ENCODE peak calls at places on chromosomes 1 and 21, in eight cellular contexts. H is prostate gland, R is endothelial cell of umbilical vein, G is H1, M is suprapubic skin, P is GM23338, C is HCT116, T is spleen. Z is an unnamed sample. For H3K4me1, the result is how much of the 10 kb centered on the place peaks cover.

GRCh38 chr1:245822997-245823396 is 668.2 kb downstream of the KIF26B start:
- DNase-seq in H (no peak), R (no peak), G (no peak), M (no peak), P (no peak), C (no peak), T (no peak), Z (no peak)

GRCh38 chr1:24386241-24386640 is 27.3 kb downstream of the STPG1 start:
- DNase-seq in H (no peak), R (no peak), G (peak), M (no peak), P (no peak), C (no peak), T (no peak), Z (peak)

GRCh38 chr1:110554871-110555801 is 36.2 kb upstream of the KCNA10 start:
- DNase-seq in H (peak), R (peak), G (peak), M (no peak), P (peak), C (no peak), T (peak), Z (no peak)

GRCh38 chr1:183198463-183198862 is 12.4 kb downstream of the LAMC2 start:
- DNase-seq in H (peak), R (no peak), G (no peak), M (no peak), P (no peak), C (no peak), T (no peak), Z (no peak)

GRCh38 chr1:201666645-201667044 is 127.7 kb downstream of the NAV1 start:
- DNase-seq in H (no peak), R (no peak), G (no peak), M (no peak), P (no peak), C (no peak), T (no peak), Z (no peak)

GRCh38 chr1:204112876-204113730 is 38.7 kb downstream of the ETNK2 start:
- DNase-seq in H (no peak), R (no peak), G (no peak), M (no peak), P (no peak), C (no peak), T (no peak), Z (no peak)

GRCh38 chr1:11882814-11883538 is 24.2 kb upstream of the NPPB start:
- DNase-seq in H (no peak), R (no peak), G (no peak), M (no peak), P (peak), C (no peak), T (no peak), Z (no peak)

GRCh38 chr1:174222166-174222949 is 63.0 kb downstream of the RABGAP1L start:
- DNase-seq in H (no peak), R (no peak), G (no peak), M (no peak), P (no peak), C (no peak), T (no peak), Z (no peak)

GRCh38 chr1:36585760-36586072 is 103.0 kb upstream of the CSF3R start:
- DNase-seq in H (no peak), R (no peak), G (no peak), M (no peak), P (no peak), C (no peak), T (no peak), Z (no peak)

GRCh38 chr1:53860967-53861411 is 22.9 kb upstream of the NDC1 start:
- DNase-seq in H (no peak), R (peak), G (peak), M (no peak), P (peak), C (peak), T (no peak), Z (no peak)

GRCh38 chr1:30507391-30508174 is 215.8 kb downstream of the MATN1 start:
- DNase-seq in H (no peak), R (no peak), G (peak), M (no peak), P (no peak), C (no peak), T (no peak), Z (no peak)

GRCh38 chr1:6491480-6491962 is at the start of gene PLEKHG5:
- DNase-seq in H (no peak), R (peak), G (no peak), M (no peak), P (no peak), C (peak), T (no peak), Z (no peak)

GRCh38 chr1:106022312-106022902 is 1034.1 kb upstream of the PRMT6 start:
- DNase-seq in H (no peak), R (no peak), G (no peak), M (no peak), P (peak), C (no peak), T (no peak), Z (no peak)

GRCh38 chr21:39387461-39388037 is 38.7 kb upstream of the HMGN1 start:
- DNase-seq in H (peak), R (peak), G (peak), M (peak), P (peak), C (peak), T (peak), Z (peak)

GRCh38 chr1:77030401-77031100 is 163.3 kb downstream of the ST6GALNAC5 start:
- DNase-seq in H (no peak), R (no peak), G (no peak), M (no peak), P (no peak), C (no peak), T (no peak), Z (no peak)

GRCh38 chr1:198741744-198742143 is 102.9 kb downstream of the PTPRC start:
- DNase-seq in H (no peak), R (no peak), G (no peak), M (no peak), P (peak), C (no peak), T (no peak), Z (no peak)

GRCh38 chr1:86993269-86993985 is 79.0 kb downstream of the HS2ST1 start:
- DNase-seq in H (no peak), R (peak), G (no peak), M (no peak), P (no peak), C (no peak), T (no peak), Z (no peak)

GRCh38 chr1:237042892-237043576 is 1.1 kb downstream of the RYR2 start:
- DNase-seq in H (no peak), R (no peak), G (peak), M (no peak), P (peak), C (no peak), T (no peak), Z (no peak)

GRCh38 chr1:49190138-49190537 is 413.4 kb upstream of the BEND5 start:
- DNase-seq in H (no peak), R (no peak), G (no peak), M (no peak), P (no peak), C (no peak), T (no peak), Z (no peak)

GRCh38 chr1:229192031-229192430 is 78.9 kb upstream of the RAB4A start:
- DNase-seq in H (no peak), R (no peak), G (no peak), M (no peak), P (no peak), C (no peak), T (no peak), Z (no peak)

GRCh38 chr1:217249857-217250256 is 381.0 kb downstream of the GPATCH2 start:
- DNase-seq in H (no peak), R (no peak), G (no peak), M (no peak), P (no peak), C (no peak), T (no peak), Z (no peak)

GRCh38 chr1:110170726-110171125 is 20.4 kb downstream of the SLC6A17 start:
- DNase-seq in H (no peak), R (no peak), G (no peak), M (no peak), P (no peak), C (no peak), T (no peak), Z (no peak)

GRCh38 chr1:55070291-55070690 is 30.9 kb downstream of the PCSK9 start:
- DNase-seq in H (no peak), R (no peak), G (no peak), M (no peak), P (no peak), C (no peak), T (no peak), Z (no peak)

GRCh38 chr1:82625562-82625961 is 824.8 kb downstream of the ADGRL2 start:
- DNase-seq in H (no peak), R (peak), G (no peak), M (no peak), P (peak), C (no peak), T (no peak), Z (no peak)

GRCh38 chr1:109933856-109934711 is 23.4 kb downstream of the CSF1 start:
- DNase-seq in H (no peak), R (peak), G (no peak), M (no peak), P (no peak), C (no peak), T (no peak), Z (no peak)

GRCh38 chr1:81549588-81550127 is 251.1 kb upstream of the ADGRL2 start:
- DNase-seq in H (no peak), R (peak), G (no peak), M (no peak), P (peak), C (no peak), T (no peak), Z (no peak)

GRCh38 chr21:16193758-16194606 is 464.2 kb downstream of the USP25 start:
- DNase-seq in H (peak), R (peak), G (no peak), M (peak), P (peak), C (no peak), T (no peak), Z (no peak)

GRCh38 chr1:70503358-70503757 is 92.3 kb downstream of the CTH start:
- DNase-seq in H (no peak), R (no peak), G (no peak), M (no peak), P (no peak), C (no peak), T (no peak), Z (no peak)

GRCh38 chr1:22652881-22653316 is at the start of gene C1QB:
- DNase-seq in H (no peak), R (no peak), G (no peak), M (no peak), P (no peak), C (no peak), T (no peak), Z (peak)

GRCh38 chr1:114062646-114063045 is 83.4 kb downstream of the OLFML3 start:
- DNase-seq in H (no peak), R (no peak), G (no peak), M (no peak), P (no peak), C (no peak), T (no peak), Z (no peak)

GRCh38 chr1:3922201-3922725 is 22.2 kb upstream of the C1orf174 start:
- DNase-seq in H (no peak), R (no peak), G (no peak), M (no peak), P (peak), C (no peak), T (no peak), Z (no peak)

GRCh38 chr21:19609611-19610010 is 1206.0 kb upstream of the TMPRSS15 start:
- DNase-seq in H (no peak), R (no peak), G (no peak), M (no peak), P (no peak), C (no peak), T (no peak), Z (no peak)

GRCh38 chr1:39898648-39899603 is 2.8 kb downstream of the MYCL start:
- DNase-seq in H (peak), R (peak), G (peak), M (no peak), P (peak), C (peak), T (no peak), Z (no peak)

GRCh38 chr1:212585210-212585609 is 23.4 kb upstream of the ATF3 start:
- DNase-seq in H (no peak), R (no peak), G (no peak), M (no peak), P (no peak), C (no peak), T (no peak), Z (no peak)

GRCh38 chr1:185432943-185433342 is 115.9 kb upstream of the IVNS1ABP start:
- DNase-seq in H (no peak), R (no peak), G (no peak), M (no peak), P (no peak), C (no peak), T (no peak), Z (no peak)

DNA sequence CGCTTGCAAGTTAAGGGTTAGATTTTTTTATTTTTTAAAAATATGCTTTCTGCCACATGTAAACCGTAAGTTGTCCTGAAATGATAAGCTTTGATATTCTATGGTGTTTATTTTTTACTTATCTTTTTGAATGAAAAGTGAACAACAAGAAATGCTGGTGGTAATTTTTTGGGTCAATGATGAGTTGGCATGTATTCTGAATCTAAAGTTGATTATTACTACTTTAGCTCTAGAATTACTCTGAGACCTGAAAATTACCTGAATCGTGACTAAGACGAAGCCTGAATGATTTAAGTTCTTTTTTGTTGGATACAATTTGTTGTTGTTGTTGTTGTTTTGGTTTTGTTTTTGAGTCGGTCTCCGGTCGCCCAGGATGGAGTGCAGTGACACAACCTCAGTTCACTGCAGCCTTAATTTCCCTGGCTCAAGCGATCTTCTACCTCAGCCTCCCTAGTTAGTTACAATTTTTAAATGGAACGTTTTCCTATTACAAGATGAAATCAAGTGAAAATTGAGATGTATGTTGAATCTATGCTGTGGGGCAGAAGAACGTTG is 922 bp downstream of the RABGGTB start:
- DNase-seq in H (no peak), R (no peak), G (no peak), M (no peak), P (no peak), C (no peak), T (no peak), Z (no peak)
- TF ChIP-seq POLR2AphosphoS5 in H (no peak), R (no peak), G (no peak), M (no peak), P (peak), C (peak), T (no peak), Z (no peak)

GRCh38 chr1:10692401-10693021 is 103.9 kb downstream of the CASZ1 start:
- DNase-seq in H (peak), R (no peak), G (no peak), M (no peak), P (no peak), C (peak), T (peak), Z (no peak)

GRCh38 chr1:10691740-10692125 is 104.7 kb downstream of the CASZ1 start:
- DNase-seq in H (no peak), R (no peak), G (no peak), M (no peak), P (no peak), C (no peak), T (no peak), Z (no peak)

GRCh38 chr1:10690484-10690883 is 106.0 kb downstream of the CASZ1 start:
- DNase-seq in H (no peak), R (no peak), G (no peak), M (no peak), P (no peak), C (no peak), T (no peak), Z (no peak)

GRCh38 chr1:10693152-10693496 is 103.3 kb downstream of the CASZ1 start:
- DNase-seq in H (no peak), R (no peak), G (no peak), M (no peak), P (no peak), C (no peak), T (no peak), Z (no peak)

DNA sequence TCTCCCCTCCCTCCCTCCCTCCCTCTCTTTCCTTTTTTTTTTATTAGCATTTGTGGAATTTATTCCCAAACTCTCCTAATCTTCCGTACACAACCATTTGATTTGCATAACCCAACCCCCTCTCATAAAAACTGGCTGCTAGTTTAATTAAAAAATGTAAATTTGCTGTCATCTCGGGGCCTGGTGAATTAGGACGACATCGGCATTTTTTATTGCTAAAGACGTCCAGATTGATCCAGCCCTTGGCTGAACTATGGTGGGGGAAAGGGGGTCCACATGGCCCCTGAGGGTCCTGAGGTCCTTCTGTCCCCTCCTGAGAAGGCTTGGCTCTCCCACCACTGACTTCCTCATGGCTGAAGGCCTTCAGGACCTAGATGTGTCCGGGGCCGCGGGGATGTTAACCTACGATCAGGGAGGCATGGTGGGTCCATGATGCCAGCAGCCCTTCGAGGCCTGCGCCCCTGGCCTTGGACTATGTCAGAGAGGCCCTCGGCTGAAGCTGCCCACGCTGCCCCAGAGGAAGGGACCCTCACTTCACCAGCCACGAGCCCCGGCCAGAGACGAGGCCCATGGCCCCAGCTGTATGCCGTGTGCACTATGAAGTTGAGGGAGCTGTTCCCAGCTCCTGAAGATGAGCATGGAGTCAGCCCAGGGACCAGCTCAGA is 105.2 kb downstream of the CASZ1 start:
- DNase-seq in H (no peak), R (no peak), G (no peak), M (no peak), P (no peak), C (no peak), T (no peak), Z (no peak)
- H3K4me1 ChIP-seq in H (half or more), R (under half), G (under half), M (half or more), P (under half), C (under half), T (under half), Z (under half)

DNA sequence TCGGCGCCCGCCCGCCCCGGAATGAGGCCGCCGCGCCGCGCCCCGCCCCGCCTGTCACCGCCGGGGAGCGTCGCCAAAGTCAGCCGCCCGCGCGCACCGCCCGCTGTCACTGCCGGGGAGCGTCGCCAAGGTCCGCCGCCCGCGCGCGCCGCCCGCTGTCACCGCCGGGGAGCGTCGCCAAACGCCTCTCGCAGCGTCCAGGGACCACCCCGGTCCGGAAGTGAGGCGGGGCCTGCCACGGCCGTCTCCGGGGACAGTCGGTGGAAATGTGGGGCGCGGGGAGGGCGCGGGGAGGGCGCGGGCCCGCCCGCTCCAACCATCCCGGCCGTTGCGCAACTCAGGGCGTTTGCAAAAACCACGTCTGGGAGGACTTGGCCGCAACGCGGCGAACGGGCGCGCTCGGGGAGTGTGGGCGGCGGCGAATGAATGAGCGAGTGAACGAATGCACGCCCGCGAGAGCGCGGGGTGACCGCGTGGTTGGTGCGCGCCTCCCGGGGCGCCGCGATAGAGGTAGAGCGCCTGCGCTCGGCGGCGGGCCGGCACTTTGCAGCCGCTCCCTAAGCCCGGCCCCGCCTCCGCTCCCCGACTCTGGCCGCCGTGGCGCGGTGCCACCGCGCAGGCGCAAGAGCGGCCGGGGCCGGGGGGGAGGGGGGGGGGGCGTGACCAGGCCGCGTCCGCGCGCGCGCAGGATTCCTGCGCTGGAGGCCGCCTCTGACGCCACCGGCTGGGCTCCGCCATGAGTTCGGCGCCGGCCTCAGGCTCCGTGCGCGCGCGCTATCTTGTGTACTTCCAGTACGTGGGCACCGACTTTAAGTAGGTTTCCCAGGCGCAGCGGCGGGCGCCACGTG is at the start of the genes ACAP3 and PUSL1:
- DNase-seq in H (peak), R (peak), G (peak), M (peak), P (peak), C (peak), T (peak), Z (peak)
- TF ChIP-seq POLR2AphosphoS5 in H (peak), R (peak), G (peak), M (no peak), P (peak), C (peak), T (peak), Z (peak)

GRCh38 chr1:117611121-117611601 is 5.3 kb downstream of the TENT5C start:
- DNase-seq in H (no peak), R (no peak), G (no peak), M (no peak), P (no peak), C (no peak), T (no peak), Z (no peak)

GRCh38 chr1:117613969-117614865 is 8.4 kb downstream of the TENT5C start:
- DNase-seq in H (no peak), R (no peak), G (no peak), M (no peak), P (no peak), C (no peak), T (no peak), Z (peak)

GRCh38 chr1:117611894-117612481 is 6.1 kb downstream of the TENT5C start:
- DNase-seq in H (no peak), R (no peak), G (no peak), M (no peak), P (no peak), C (no peak), T (no peak), Z (no peak)

GRCh38 chr1:117613249-117613968 is 7.6 kb downstream of the TENT5C start:
- DNase-seq in H (no peak), R (no peak), G (no peak), M (no peak), P (no peak), C (no peak), T (no peak), Z (no peak)

DNA sequence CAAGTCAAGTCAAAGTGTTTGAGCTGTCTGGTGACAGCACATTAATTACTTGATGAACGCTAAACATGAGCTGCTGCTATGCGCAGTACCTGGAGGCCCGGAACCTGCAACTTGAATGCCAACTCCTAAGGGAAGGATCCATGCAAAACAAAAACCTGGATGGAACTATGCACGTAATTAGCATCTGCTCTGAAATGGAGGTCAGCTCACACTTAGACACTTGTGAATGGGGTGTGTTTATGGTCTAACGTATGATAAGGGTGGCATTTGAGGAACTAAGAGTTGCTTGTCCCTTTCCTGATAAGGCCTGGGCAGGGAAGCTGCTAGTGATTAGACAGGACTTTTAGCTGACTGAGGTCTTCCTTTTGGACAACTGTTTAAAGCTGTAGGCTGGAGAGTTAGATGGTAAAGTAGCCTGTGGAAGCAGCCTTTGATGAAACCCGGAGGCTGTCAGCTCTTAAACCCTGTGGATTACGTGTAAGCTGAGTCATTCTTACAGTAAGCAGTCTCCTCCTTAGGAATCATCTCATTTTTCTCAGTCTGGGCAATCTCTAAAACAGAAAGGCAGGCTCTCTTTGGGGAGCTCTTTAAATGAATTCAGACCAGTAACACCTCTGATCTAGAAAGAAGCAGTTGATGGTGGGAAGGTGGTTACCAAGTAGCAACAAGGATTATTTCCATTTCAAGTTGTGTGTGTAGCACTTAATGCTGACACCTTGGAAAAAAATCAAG is 6.8 kb downstream of the TENT5C start:
- DNase-seq in H (no peak), R (no peak), G (no peak), M (no peak), P (no peak), C (peak), T (no peak), Z (peak)
- H3K4me1 ChIP-seq in H (under half), R (under half), G (under half), M (under half), P (under half), C (under half), T (half or more), Z (under half)